ENCODE peak calls at places on chromosomes 11 and 22, in seven cellular contexts. J is ovary, Y is H54, Z is A549, P is uterus, O is lower leg skin, U is transverse colon. E is an unnamed sample.

GRCh38 chr11:123942413-123942812 is 1.2 kb downstream of the OR6T1 start:
- DNase-seq in O (no peak), Z (no peak), U (no peak), J (no peak), P (no peak), Y (no peak), E (no peak)

GRCh38 chr11:120941000-120941399 is 82.9 kb upstream of the TBCEL start:
- DNase-seq in O (no peak), Y (no peak), P (no peak), U (no peak), Z (no peak), J (no peak), E (no peak)

GRCh38 chr11:116240661-116241060 is 532.1 kb downstream of the BUD13 start:
- DNase-seq in O (no peak), Z (no peak), J (no peak), U (no peak), Y (no peak), P (no peak), E (no peak)

GRCh38 chr11:109940816-109941215 is 152.4 kb upstream of the ZC3H12C start:
- DNase-seq in O (no peak), U (no peak), J (no peak), Z (peak), P (no peak), Y (no peak), E (no peak)

GRCh38 chr22:26589367-26589844 is 526 bp downstream of the TPST2 start:
- DNase-seq in O (no peak), Z (peak), J (no peak), P (peak), U (peak), Y (peak), E (peak)

GRCh38 chr22:37803636-37804371 is 3.9 kb upstream of the GCAT start:
- DNase-seq in Y (no peak), J (no peak), P (no peak), O (peak), Z (no peak), U (no peak), E (no peak)

GRCh38 chr22:46064966-46065666 is 85.2 kb upstream of the PPARA start:
- DNase-seq in O (peak), Z (no peak), J (peak), U (peak), Y (no peak), P (peak), E (no peak)

GRCh38 chr22:33044059-33044458 is 14.1 kb downstream of the SYN3 start:
- DNase-seq in U (no peak), J (no peak), Y (no peak), Z (no peak), O (no peak), P (no peak), E (no peak)

GRCh38 chr11:1848640-1849265 is 4.1 kb upstream of the LSP1 start:
- DNase-seq in Z (no peak), Y (no peak), O (no peak), J (no peak), U (no peak), P (no peak), E (no peak)

GRCh38 chr11:15471709-15472404 is 357.1 kb downstream of the INSC start:
- DNase-seq in Z (no peak), P (no peak), J (no peak), U (no peak), O (no peak), Y (no peak), E (no peak)

GRCh38 chr11:95505927-95506426 is 275.0 kb upstream of the SESN3 start:
- DNase-seq in Y (no peak), P (no peak), O (no peak), J (no peak), Z (no peak), U (no peak), E (no peak)

GRCh38 chr22:34688825-34689224 is 377.1 kb upstream of the ISX start:
- DNase-seq in P (no peak), O (no peak), U (no peak), Y (no peak), Z (no peak), J (no peak), E (no peak)

GRCh38 chr22:44193537-44193896 is 12.8 kb downstream of the PARVG start:
- DNase-seq in Z (no peak), P (no peak), O (peak), U (no peak), J (no peak), Y (no peak), E (no peak)

GRCh38 chr11:10858505-10859360 is 880 bp upstream of the ZBED5 start:
- DNase-seq in P (peak), O (peak), Y (peak), Z (no peak), U (peak), J (no peak), E (peak)

GRCh38 chr11:19191530-19192169 is 10.1 kb downstream of the CSRP3 start:
- DNase-seq in Y (no peak), J (no peak), P (no peak), U (peak), O (no peak), Z (no peak), E (peak)

GRCh38 chr22:22035203-22035602 is 52.6 kb upstream of the TOP3B start:
- DNase-seq in J (no peak), Z (no peak), U (no peak), Y (no peak), O (no peak), P (no peak), E (no peak)

GRCh38 chr11:119874660-119875238 is 145.7 kb upstream of the NECTIN1 start:
- DNase-seq in Y (no peak), U (no peak), Z (no peak), P (no peak), J (no peak), O (no peak), E (no peak)

GRCh38 chr11:99015634-99016454 is 4.9 kb upstream of the CNTN5 start:
- DNase-seq in J (no peak), Z (peak), O (no peak), P (no peak), Y (no peak), U (no peak), E (no peak)

GRCh38 chr22:38153821-38154562 is 27.6 kb downstream of the PLA2G6 start:
- DNase-seq in P (no peak), Y (no peak), Z (no peak), O (no peak), J (no peak), U (peak), E (peak)

GRCh38 chr11:10627306-10627705 is 58.8 kb upstream of the LYVE1 start:
- DNase-seq in Z (no peak), O (peak), J (no peak), P (no peak), Y (no peak), U (no peak), E (no peak)

GRCh38 chr22:23282516-23282915 is 102.2 kb downstream of the BCR start:
- DNase-seq in J (no peak), O (no peak), U (no peak), P (no peak), Y (no peak), Z (no peak), E (no peak)

GRCh38 chr11:120391297-120391696 is 55.1 kb downstream of the ARHGEF12 start:
- DNase-seq in J (no peak), P (no peak), Z (no peak), O (no peak), U (no peak), Y (no peak), E (no peak)

GRCh38 chr11:116906479-116906878 is 69.1 kb upstream of the APOA1 start:
- DNase-seq in Z (no peak), J (no peak), U (no peak), O (no peak), P (no peak), Y (no peak), E (no peak)

GRCh38 chr11:48125866-48126265 is 90.7 kb upstream of the OR4B1 start:
- DNase-seq in Y (no peak), O (peak), P (no peak), J (no peak), U (no peak), Z (no peak), E (no peak)

GRCh38 chr11:115363426-115363825 is 140.8 kb downstream of the CADM1 start:
- DNase-seq in Y (no peak), Z (no peak), P (no peak), U (no peak), O (no peak), J (no peak), E (no peak)

GRCh38 chr11:124123587-124123986 is 8.3 kb downstream of the VWA5A start:
- DNase-seq in P (no peak), J (no peak), U (no peak), Z (no peak), Y (no peak), O (no peak), E (no peak)

GRCh38 chr11:106956887-106957505 is 61.3 kb downstream of the GUCY1A2 start:
- DNase-seq in U (no peak), P (no peak), Y (no peak), O (no peak), J (no peak), Z (no peak), E (no peak)

GRCh38 chr11:57321996-57322880 is 2.5 kb downstream of the TNKS1BP1 start:
- DNase-seq in J (peak), O (peak), U (peak), Y (peak), P (peak), Z (peak), E (peak)

GRCh38 chr22:43881091-43882061 is 10.4 kb downstream of the PNPLA5 start:
- DNase-seq in O (no peak), Y (no peak), U (no peak), J (no peak), P (no peak), Z (no peak), E (no peak)

GRCh38 chr11:27861706-27862430 is 161.6 kb upstream of the BDNF start:
- DNase-seq in Z (peak), J (no peak), Y (peak), O (no peak), P (no peak), U (no peak), E (no peak)

GRCh38 chr11:45609902-45610301 is 55.5 kb downstream of the CHST1 start:
- DNase-seq in U (no peak), P (no peak), Z (no peak), Y (no peak), J (no peak), O (no peak), E (no peak)

DNA sequence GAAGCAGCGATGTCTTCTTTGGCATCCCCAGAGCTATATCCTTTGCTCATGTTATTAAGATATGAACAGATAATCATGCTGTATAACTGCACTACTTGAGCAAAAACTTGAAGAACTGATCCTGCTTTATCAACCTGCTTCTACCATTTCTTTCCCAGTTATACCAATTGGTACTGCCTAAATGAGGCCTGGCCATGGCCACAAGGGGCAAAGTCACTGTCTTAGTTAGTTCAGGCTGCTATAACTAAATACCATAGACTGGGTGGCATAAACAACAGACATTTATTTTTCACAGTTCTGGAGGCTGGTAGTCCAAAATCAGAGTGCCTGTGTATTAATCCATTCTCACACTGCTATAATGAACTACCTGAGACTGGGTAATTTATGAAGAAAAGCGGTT is 37.5 kb downstream of the DEUP1 start:
- DNase-seq in U (no peak), J (no peak), O (no peak), Z (no peak), Y (no peak), P (no peak), E (no peak)
- TF ChIP-seq POLR2A in U (no peak), J (no peak), O (no peak), Z (no peak), Y (no peak), P (no peak), E (no peak)

DNA sequence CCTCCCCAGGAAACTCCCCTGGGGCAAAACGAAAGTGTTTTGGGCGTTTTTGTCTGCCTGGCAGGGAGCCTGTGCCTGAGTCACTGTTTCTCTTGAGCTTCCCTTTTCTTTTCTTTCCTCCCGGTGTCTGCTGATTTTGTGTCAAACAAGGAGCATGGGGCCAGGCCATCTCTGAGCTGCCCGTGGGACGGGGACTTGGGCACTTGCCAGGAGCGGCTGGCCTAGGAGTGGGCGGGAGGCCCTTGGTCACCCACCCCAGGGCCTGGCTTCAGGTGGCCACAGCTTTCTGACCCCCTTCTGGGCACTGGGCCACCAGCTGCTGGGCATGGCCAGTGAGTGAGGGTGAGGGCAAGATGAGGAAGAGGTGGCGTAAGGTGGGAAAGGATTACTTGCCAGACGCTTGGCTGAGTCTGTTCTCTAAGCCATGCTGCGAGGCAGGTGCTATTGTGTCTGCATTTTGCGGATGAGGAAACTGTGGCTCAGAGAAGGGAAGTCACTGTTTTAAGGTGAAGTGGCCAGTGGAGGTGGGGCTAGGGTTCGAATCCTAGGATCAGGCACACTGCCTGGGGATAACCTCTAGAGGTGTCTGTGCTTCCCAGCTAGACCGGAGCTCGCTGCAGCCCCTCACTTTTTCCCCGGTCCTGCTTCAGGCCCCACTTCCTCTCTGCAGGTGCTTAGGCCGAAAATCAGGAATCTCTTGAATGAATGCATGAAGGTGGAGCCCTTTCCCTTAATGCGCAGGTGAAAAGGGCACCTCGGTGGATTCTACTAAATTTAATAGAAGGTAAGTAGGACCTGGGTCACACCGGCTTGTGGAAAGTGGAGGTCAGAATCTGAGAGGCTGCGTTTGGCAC is 7.8 kb upstream of the NFAM1 start:
- DNase-seq in O (no peak), U (no peak), P (peak), J (no peak), Y (peak), Z (no peak), E (no peak)
- TF ChIP-seq POLR2A in O (no peak), U (no peak), P (no peak), J (no peak), Y (no peak), Z (no peak), E (no peak)

GRCh38 chr22:36065775-36066544 is 37.3 kb upstream of the RBFOX2 start:
- DNase-seq in Z (peak), Y (peak), O (peak), U (peak), P (peak), J (peak), E (peak)
- TF ChIP-seq POLR2A in Z (peak), Y (no peak), O (no peak), U (peak), P (peak), J (no peak), E (peak)

GRCh38 chr11:36594316-36594989 is at the start of gene IFTAP:
- DNase-seq in Z (peak), U (peak), O (peak), P (peak), Y (peak), J (peak), E (peak)
- TF ChIP-seq POLR2A in Z (peak), U (no peak), O (no peak), P (no peak), Y (peak), J (no peak), E (no peak)

GRCh38 chr11:71931245-71931602 is 2.4 kb downstream of the RNF121 start:
- DNase-seq in J (no peak), U (no peak), Y (no peak), P (no peak), O (no peak), Z (no peak), E (no peak)

GRCh38 chr11:71928739-71929443 is at the start of gene RNF121:
- DNase-seq in Z (peak), U (peak), J (peak), Y (peak), P (peak), O (peak), E (peak)

GRCh38 chr11:71930556-71931244 is 1.9 kb downstream of the RNF121 start:
- DNase-seq in Z (no peak), J (no peak), P (no peak), O (no peak), U (no peak), Y (no peak), E (no peak)

GRCh38 chr11:71929491-71929890 is 645 bp downstream of the RNF121 start:
- DNase-seq in U (no peak), J (no peak), P (no peak), Y (no peak), O (no peak), Z (no peak), E (no peak)

GRCh38 chr11:71927813-71928738 is at the start of gene XNDC1N:
- DNase-seq in P (peak), U (peak), Z (peak), J (peak), O (peak), Y (peak), E (peak)
- TF ChIP-seq POLR2A in P (no peak), U (no peak), Z (no peak), J (no peak), O (no peak), Y (peak), E (no peak)

GRCh38 chr22:19942886-19943664 is 1.5 kb upstream of the TXNRD2 start:
- DNase-seq in P (peak), O (no peak), U (no peak), Y (peak), J (peak), Z (peak), E (no peak)

GRCh38 chr22:19942071-19942885 is 660 bp upstream of the TXNRD2 start:
- DNase-seq in Y (no peak), P (peak), Z (peak), J (no peak), U (no peak), O (no peak), E (peak)

GRCh38 chr22:19943665-19944026 is 2.0 kb upstream of the TXNRD2 start:
- DNase-seq in P (no peak), O (no peak), Z (peak), U (no peak), Y (peak), J (no peak), E (no peak)

GRCh38 chr22:19940536-19941364 is 822 bp upstream of the COMT start:
- DNase-seq in Y (no peak), O (no peak), U (no peak), Z (no peak), J (no peak), P (no peak), E (no peak)

DNA sequence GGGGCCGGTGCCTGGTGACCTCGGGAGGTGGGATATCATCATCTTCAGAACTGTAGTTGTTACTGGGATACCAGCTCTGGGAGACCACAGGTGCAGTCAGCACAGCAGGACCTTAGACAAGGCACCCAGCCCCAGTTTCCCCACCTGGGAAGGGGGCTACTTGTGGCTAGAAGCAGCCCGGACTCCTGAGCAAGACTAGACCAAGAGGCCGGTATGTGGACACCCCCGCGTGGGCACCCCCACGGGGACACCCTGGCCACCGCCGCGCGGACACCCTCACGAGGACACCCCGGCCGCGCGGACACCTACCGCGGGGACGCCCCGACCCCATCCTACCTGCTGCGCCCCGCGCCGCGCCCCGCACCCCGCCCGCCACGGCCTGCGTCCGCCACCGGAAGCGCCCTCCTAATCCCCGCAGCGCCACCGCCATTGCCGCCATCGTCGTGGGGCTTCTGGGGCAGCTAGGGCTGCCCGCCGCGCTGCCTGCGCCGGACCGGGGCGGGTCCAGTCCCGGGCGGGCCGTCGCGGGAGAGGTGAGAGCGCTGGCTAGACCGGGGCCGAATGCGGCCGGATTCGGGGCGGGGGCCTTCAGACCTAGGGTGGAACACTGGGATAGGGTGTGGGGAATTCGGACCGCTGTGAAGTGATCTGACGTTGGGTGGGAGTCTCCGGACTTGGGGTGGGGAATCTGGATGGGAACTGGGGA is at the start of the genes COMT and TXNRD2:
- DNase-seq in O (peak), P (peak), J (peak), Y (peak), U (peak), Z (peak), E (peak)
- TF ChIP-seq POLR2A in O (no peak), P (peak), J (peak), Y (peak), U (peak), Z (peak), E (peak)

GRCh38 chr11:66720223-66720898 is 8.7 kb downstream of the SPTBN2 start:
- DNase-seq in J (no peak), Z (peak), O (no peak), U (peak), P (no peak), Y (peak), E (no peak)
- TF ChIP-seq POLR2A in J (no peak), Z (no peak), O (no peak), U (peak), P (no peak), Y (peak), E (no peak)

E was measured in right lobe of liver.